ENCODE peak calls at places on chromosomes 11 and 22, in six cellular contexts. H is IMR-90, X is neuronal stem cell, Q is H1, R is H9, E is trophoblast cell. S is an unnamed sample. For H3K9me3, the result is how much of the 10 kb centered on the place peaks cover.

GRCh38 chr11:126081915-126082250 is 19.2 kb upstream of the CDON start:
- DNase-seq in H (no peak), X (no peak), Q (no peak), R (no peak), E (no peak), S (no peak)

GRCh38 chr11:86204356-86204755 is 40.2 kb upstream of the EED start:
- DNase-seq in H (no peak), X (no peak), Q (no peak), R (no peak), E (no peak), S (no peak)

GRCh38 chr22:24432059-24432853 is 4.9 kb downstream of the ADORA2A start:
- DNase-seq in H (peak), X (no peak), Q (no peak), R (no peak), E (no peak), S (no peak)

GRCh38 chr11:70109006-70109405 is 30.9 kb downstream of the ANO1 start:
- DNase-seq in H (peak), X (no peak), Q (no peak), R (no peak), E (no peak), S (peak)

GRCh38 chr11:111918390-111919256 is at the start of gene C11orf52:
- DNase-seq in H (peak), X (no peak), Q (peak), R (peak), E (peak), S (peak)

GRCh38 chr11:2796091-2796490 is 89.5 kb downstream of the CDKN1C start:
- DNase-seq in H (no peak), X (no peak), Q (no peak), R (no peak), E (no peak), S (no peak)

GRCh38 chr11:44269369-44270351 is 40.3 kb downstream of the ALX4 start:
- DNase-seq in H (peak), X (no peak), Q (no peak), R (no peak), E (no peak), S (no peak)

GRCh38 chr11:113014731-113015455 is 53.7 kb downstream of the NCAM1 start:
- DNase-seq in H (no peak), X (no peak), Q (no peak), R (no peak), E (no peak), S (peak)

GRCh38 chr11:96149743-96150555 is 193.0 kb downstream of the MAML2 start:
- DNase-seq in H (peak), X (no peak), Q (no peak), R (no peak), E (no peak), S (peak)

GRCh38 chr11:61120865-61121831 is 18.9 kb downstream of the CD5 start:
- DNase-seq in H (peak), X (no peak), Q (no peak), R (no peak), E (no peak), S (peak)

GRCh38 chr11:119849872-119850271 is 120.9 kb upstream of the NECTIN1 start:
- DNase-seq in H (no peak), X (no peak), Q (no peak), R (no peak), E (no peak), S (no peak)

GRCh38 chr22:40044870-40045834 is 50.4 kb downstream of the FAM83F start:
- DNase-seq in H (peak), X (peak), Q (no peak), R (peak), E (no peak), S (peak)

GRCh38 chr11:69573751-69574382 is 67.1 kb upstream of the CCND1 start:
- DNase-seq in H (no peak), X (no peak), Q (no peak), R (no peak), E (no peak), S (no peak)

GRCh38 chr22:33798401-33798800 is 121.9 kb downstream of the LARGE1 start:
- DNase-seq in H (no peak), X (no peak), Q (no peak), R (no peak), E (no peak), S (no peak)

GRCh38 chr11:86722041-86722440 is 49.6 kb upstream of the ME3 start:
- DNase-seq in H (peak), X (no peak), Q (no peak), R (no peak), E (no peak), S (peak)

GRCh38 chr11:47856186-47856585 is 8.0 kb upstream of the NUP160 start:
- DNase-seq in H (peak), X (no peak), Q (no peak), R (no peak), E (no peak), S (no peak)

GRCh38 chr22:45968751-45969413 is 8.1 kb downstream of the WNT7B start:
- DNase-seq in H (peak), X (no peak), Q (no peak), R (no peak), E (no peak), S (peak)

GRCh38 chr11:2306971-2307732 is 5.3 kb downstream of the TSPAN32 start:
- DNase-seq in H (peak), X (no peak), Q (no peak), R (peak), E (no peak), S (peak)

GRCh38 chr11:125166347-125166841 is 1.8 kb downstream of the PKNOX2 start:
- DNase-seq in H (no peak), X (peak), Q (no peak), R (peak), E (no peak), S (peak)

GRCh38 chr22:20419664-20419951 is 18.0 kb downstream of the SCARF2 start:
- DNase-seq in H (no peak), X (no peak), Q (no peak), R (no peak), E (no peak), S (no peak)

GRCh38 chr22:20740222-20740951 is 33.5 kb upstream of the SERPIND1 start:
- DNase-seq in H (no peak), X (no peak), Q (no peak), R (no peak), E (no peak), S (peak)

GRCh38 chr11:119671561-119672015 is 57.4 kb downstream of the NECTIN1 start:
- DNase-seq in H (peak), X (no peak), Q (no peak), R (no peak), E (no peak), S (peak)

GRCh38 chr22:37544955-37545702 is 15.2 kb upstream of the CDC42EP1 start:
- DNase-seq in H (peak), X (no peak), Q (peak), R (peak), E (peak), S (peak)

GRCh38 chr11:6320411-6321207 is at the start of gene CAVIN3:
- DNase-seq in H (peak), X (peak), Q (no peak), R (peak), E (peak), S (peak)
- H3K23ac ChIP-seq in H (peak), X (peak), Q (no peak), R (no peak), E (no peak), S (no peak)

GRCh38 chr22:47215851-47216250 is 453.4 kb downstream of the TBC1D22A start:
- DNase-seq in H (no peak), X (no peak), Q (no peak), R (no peak), E (no peak), S (no peak)
- H3K9me3 ChIP-seq in H (under half), X (under half), Q (half or more), R (half or more), E (under half), S (under half)

DNA sequence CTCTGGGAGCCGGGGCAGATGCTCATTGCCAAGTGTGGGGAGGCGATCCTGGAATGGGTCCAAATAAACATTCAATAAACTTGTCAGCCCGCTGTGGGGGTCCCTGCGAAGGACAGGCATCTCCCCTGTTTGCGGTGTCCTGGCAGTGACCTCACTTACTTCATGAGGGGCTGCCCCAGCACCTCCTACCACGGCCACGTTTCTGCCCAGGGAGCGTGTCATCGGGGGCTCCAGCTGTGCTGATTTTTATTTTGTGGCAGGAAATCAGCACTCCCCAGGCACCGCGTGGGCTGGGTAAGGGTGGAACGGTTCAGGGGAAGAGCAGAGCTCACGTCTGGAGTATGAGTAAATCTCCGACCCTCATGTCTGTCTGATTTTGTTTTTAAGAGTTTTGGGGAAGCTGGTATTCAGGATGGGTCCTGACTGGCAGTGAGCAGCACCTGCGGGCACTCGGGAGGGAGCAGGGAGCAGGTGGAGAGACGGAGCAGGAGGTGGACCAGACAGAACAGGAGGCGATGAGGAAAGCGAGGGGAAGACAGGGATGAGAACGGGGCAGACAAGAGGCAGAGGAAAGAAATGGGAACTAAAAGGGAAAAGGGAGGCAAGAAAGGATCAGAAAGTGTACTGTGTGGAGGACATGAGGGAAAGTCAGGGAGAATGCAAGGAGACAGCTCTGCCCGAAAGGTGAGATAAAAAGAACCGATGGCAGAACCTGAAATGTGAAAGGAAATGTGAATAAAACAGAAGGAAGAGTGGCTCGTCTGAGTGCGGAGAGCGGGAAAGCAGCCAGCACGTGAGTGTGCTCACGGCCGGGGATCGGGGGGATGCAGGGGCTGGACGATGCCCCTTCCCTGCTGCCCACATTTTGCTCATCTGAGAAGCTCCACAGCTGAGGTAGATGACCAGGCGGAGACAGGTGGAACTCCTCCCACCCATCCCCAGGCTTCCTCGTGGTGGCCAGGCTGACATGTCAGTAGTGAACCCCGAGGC is 494.2 kb upstream of the B3GAT1 start:
- DNase-seq in H (no peak), X (no peak), Q (no peak), R (no peak), E (no peak), S (no peak)
- H3K23ac ChIP-seq in H (no peak), X (no peak), Q (no peak), R (no peak), E (no peak), S (no peak)

GRCh38 chr22:48826546-48826945 is 1001.1 kb downstream of the BRD1 start:
- DNase-seq in H (no peak), X (no peak), Q (no peak), R (no peak), E (no peak), S (no peak)
- H3K9me3 ChIP-seq in H (half or more), X (under half), Q (under half), R (under half), E (under half), S (under half)

GRCh38 chr11:67521924-67522323 is 1.3 kb downstream of the CABP2 start:
- DNase-seq in H (no peak), X (no peak), Q (no peak), R (no peak), E (no peak), S (no peak)

GRCh38 chr11:67520856-67521824 is 2.1 kb downstream of the CABP2 start:
- DNase-seq in H (no peak), X (no peak), Q (no peak), R (no peak), E (no peak), S (no peak)

GRCh38 chr11:67522338-67522737 is 908 bp downstream of the CABP2 start:
- DNase-seq in H (no peak), X (no peak), Q (no peak), R (no peak), E (no peak), S (no peak)

GRCh38 chr11:67517784-67518552 is 5.3 kb downstream of the CABP2 start:
- DNase-seq in H (no peak), X (no peak), Q (no peak), R (no peak), E (no peak), S (no peak)

GRCh38 chr11:67519726-67520125 is 3.5 kb downstream of the CABP2 start:
- DNase-seq in H (no peak), X (no peak), Q (no peak), R (no peak), E (no peak), S (no peak)
- H3K23ac ChIP-seq in H (no peak), X (peak), Q (no peak), R (no peak), E (no peak), S (no peak)

GRCh38 chr22:47299879-47300697 is 537.6 kb downstream of the TBC1D22A start:
- DNase-seq in H (no peak), X (no peak), Q (no peak), R (no peak), E (no peak), S (no peak)
- H3K9me3 ChIP-seq in H (under half), X (under half), Q (half or more), R (half or more), E (half or more), S (under half)

GRCh38 chr11:68007498-68008380 is 2.4 kb upstream of the ALDH3B1 start:
- DNase-seq in H (no peak), X (no peak), Q (no peak), R (no peak), E (no peak), S (no peak)
- H3K23ac ChIP-seq in H (no peak), X (no peak), Q (no peak), R (no peak), E (no peak), S (no peak)